ENCODE peak calls at places on chromosomes 7 and 10, in nine cellular contexts. P is HCT116, T is heart left ventricle, F is sigmoid colon, H is HepG2, A is right lobe of liver, V is AG04450, K is GM23338, X is A673. C is an unnamed sample. For H3K27me3, the result is how much of the 10 kb centered on the place peaks cover.

GRCh38 chr10:5314866-5315265 is 49.9 kb upstream of the UCN3 start:
- DNase-seq in A (no peak), P (no peak), H (no peak), F (no peak), V (no peak), X (no peak), T (no peak), K (no peak), C (no peak)

GRCh38 chr10:44051584-44052385 is 333.1 kb downstream of the CXCL12 start:
- DNase-seq in K (no peak), F (no peak), H (peak), T (no peak), A (no peak), V (peak), X (no peak), P (no peak), C (no peak)

GRCh38 chr10:104472505-104472904 is 118.9 kb downstream of the CFAP58 start:
- DNase-seq in K (no peak), V (no peak), A (no peak), T (no peak), F (no peak), X (no peak), H (no peak), P (peak), C (no peak)

GRCh38 chr10:88598060-88598459 is 11.5 kb downstream of the LIPJ start:
- DNase-seq in K (no peak), F (no peak), X (no peak), T (no peak), P (no peak), H (no peak), V (no peak), A (no peak), C (no peak)

GRCh38 chr10:90945496-90946070 is 24.7 kb upstream of the ANKRD1 start:
- DNase-seq in F (no peak), H (no peak), T (no peak), X (no peak), P (no peak), V (no peak), K (no peak), A (no peak), C (no peak)

GRCh38 chr10:456486-456885 is 233.0 kb downstream of the DIP2C start:
- DNase-seq in F (no peak), T (no peak), V (no peak), A (no peak), P (no peak), K (no peak), H (no peak), X (no peak), C (no peak)

GRCh38 chr7:70720191-70720873 is 411.6 kb upstream of the GALNT17 start:
- DNase-seq in A (no peak), H (no peak), F (no peak), P (no peak), T (no peak), X (no peak), V (no peak), K (peak), C (no peak)

GRCh38 chr10:127293640-127294039 is 97.2 kb upstream of the INSYN2A start:
- DNase-seq in K (no peak), T (no peak), A (no peak), V (no peak), F (no peak), P (no peak), X (no peak), H (no peak), C (no peak)

GRCh38 chr7:88314092-88314491 is 7.4 kb upstream of the STEAP4 start:
- DNase-seq in F (no peak), P (no peak), H (no peak), X (no peak), K (no peak), T (no peak), A (no peak), V (no peak), C (no peak)

GRCh38 chr10:35341521-35341920 is 5.2 kb downstream of the CCNY start:
- DNase-seq in V (no peak), A (no peak), H (no peak), X (no peak), P (no peak), F (no peak), K (no peak), T (no peak), C (no peak)

GRCh38 chr10:13346912-13347234 is 1.2 kb downstream of the SEPHS1 start:
- DNase-seq in T (no peak), K (peak), H (no peak), F (no peak), V (no peak), P (no peak), A (no peak), X (peak), C (no peak)

GRCh38 chr10:4725917-4726606 is 99.9 kb upstream of the AKR1E2 start:
- DNase-seq in H (peak), P (peak), K (no peak), T (no peak), F (no peak), A (no peak), V (peak), X (peak), C (peak)

GRCh38 chr7:45216622-45217165 is 59.1 kb downstream of the RAMP3 start:
- DNase-seq in P (no peak), F (no peak), T (no peak), A (no peak), V (no peak), K (no peak), X (no peak), H (no peak), C (no peak)

GRCh38 chr7:77282897-77283296 is 83.3 kb upstream of the FGL2 start:
- DNase-seq in K (no peak), F (no peak), P (no peak), X (no peak), A (no peak), T (no peak), H (no peak), V (no peak), C (no peak)

GRCh38 chr10:75234683-75235374 is 928 bp downstream of the COMTD1 start:
- DNase-seq in P (no peak), A (peak), T (peak), V (no peak), F (peak), K (peak), H (no peak), X (peak), C (no peak)

GRCh38 chr7:151076863-151077704 is 3.5 kb downstream of the FASTK start:
- DNase-seq in P (no peak), F (no peak), T (peak), K (peak), A (no peak), V (no peak), H (no peak), X (no peak), C (no peak)

GRCh38 chr10:77768046-77768445 is 130.4 kb upstream of the KCNMA1 start:
- DNase-seq in P (no peak), X (no peak), T (no peak), H (no peak), K (no peak), A (no peak), F (no peak), V (no peak), C (no peak)

GRCh38 chr10:25177093-25177753 is 2.4 kb downstream of the GPR158 start:
- DNase-seq in T (no peak), F (no peak), X (no peak), K (no peak), A (no peak), H (no peak), P (no peak), V (no peak), C (no peak)

GRCh38 chr7:5622286-5622685 is 159.2 kb downstream of the RNF216 start:
- DNase-seq in K (no peak), F (no peak), X (no peak), V (no peak), P (no peak), A (no peak), T (peak), H (no peak), C (no peak)

GRCh38 chr7:17062433-17063383 is 180.9 kb upstream of the AGR3 start:
- DNase-seq in T (no peak), H (no peak), F (no peak), K (no peak), A (no peak), X (peak), P (no peak), V (no peak), C (no peak)

GRCh38 chr10:43203491-43204393 is 63.1 kb downstream of the RASGEF1A start:
- DNase-seq in V (no peak), T (peak), K (peak), F (peak), H (no peak), X (no peak), P (peak), A (peak), C (no peak)

GRCh38 chr10:100654835-100655759 is 90.3 kb upstream of the PAX2 start:
- DNase-seq in F (no peak), P (no peak), X (peak), H (no peak), V (no peak), A (no peak), K (peak), T (no peak), C (no peak)

GRCh38 chr10:100655760-100656421 is 89.5 kb upstream of the PAX2 start:
- DNase-seq in H (no peak), K (no peak), F (no peak), T (no peak), A (no peak), P (no peak), V (no peak), X (no peak), C (no peak)

GRCh38 chr10:100653957-100654834 is 91.2 kb upstream of the PAX2 start:
- DNase-seq in T (no peak), K (peak), F (no peak), A (no peak), V (no peak), P (no peak), H (no peak), X (peak), C (no peak)

GRCh38 chr10:100658269-100658668 is 87.1 kb upstream of the PAX2 start:
- DNase-seq in K (no peak), A (no peak), X (no peak), P (no peak), T (no peak), V (no peak), F (no peak), H (no peak), C (no peak)

GRCh38 chr10:100656479-100656878 is 88.9 kb upstream of the PAX2 start:
- DNase-seq in X (peak), K (peak), F (no peak), V (no peak), A (no peak), P (no peak), H (no peak), T (no peak), C (no peak)
- TF ChIP-seq CTCF in X (no peak), K (no peak), F (no peak), V (no peak), A (no peak), P (peak), H (no peak), T (no peak), C (no peak)

GRCh38 chr7:120985839-120986238 is 2.7 kb upstream of the CPED1 start:
- DNase-seq in T (no peak), F (no peak), K (no peak), V (no peak), P (no peak), H (no peak), A (no peak), X (no peak), C (no peak)
- H3K27me3 ChIP-seq in T (under half), F (under half), K (under half), V (under half), P (under half), H (under half), A (under half), X (under half), C (under half)

DNA sequence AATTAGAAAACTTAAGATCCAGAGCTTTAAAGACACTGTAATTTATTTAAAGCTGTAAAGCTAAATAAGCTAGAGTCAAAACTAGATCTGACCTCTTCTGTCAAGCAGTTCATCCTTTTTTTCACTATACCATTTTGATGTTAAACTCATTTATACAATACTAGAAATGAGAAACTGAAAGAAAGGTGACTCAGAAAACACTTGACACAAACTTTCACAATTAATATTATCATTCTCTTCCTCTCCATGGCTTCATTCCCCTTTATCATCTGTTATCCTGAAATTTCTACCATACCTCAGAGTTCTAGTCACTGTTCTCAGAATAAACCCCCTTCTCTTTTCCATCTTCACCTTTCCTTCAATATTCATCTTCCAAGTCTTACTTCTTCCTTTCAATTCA is 1.3 kb downstream of the FIGNL1 start:
- DNase-seq in P (no peak), H (no peak), X (no peak), T (no peak), F (no peak), A (no peak), V (no peak), K (no peak), C (no peak)
- H3K4me3 ChIP-seq in P (no peak), H (peak), X (no peak), T (no peak), F (no peak), A (no peak), V (no peak), K (no peak), C (no peak)

GRCh38 chr7:146731185-146731584 is 614.6 kb downstream of the CNTNAP2 start:
- DNase-seq in V (no peak), T (no peak), H (no peak), F (no peak), P (no peak), K (no peak), X (no peak), A (no peak), C (no peak)

GRCh38 chr7:146740039-146740438 is 623.4 kb downstream of the CNTNAP2 start:
- DNase-seq in A (no peak), T (no peak), H (no peak), X (no peak), V (no peak), K (no peak), P (no peak), F (no peak), C (no peak)

GRCh38 chr7:146735992-146736391 is 619.4 kb downstream of the CNTNAP2 start:
- DNase-seq in T (no peak), F (no peak), P (no peak), A (no peak), V (no peak), H (no peak), K (no peak), X (no peak), C (no peak)

GRCh38 chr7:146736446-146737190 is 620.0 kb downstream of the CNTNAP2 start:
- DNase-seq in P (no peak), T (no peak), K (no peak), H (no peak), V (no peak), A (no peak), X (peak), F (no peak), C (no peak)
- TF ChIP-seq CTCF in P (no peak), T (no peak), K (peak), H (no peak), V (no peak), A (no peak), X (peak), F (no peak), C (no peak)